ENCODE peak calls at places on chromosomes 12 and 14, in five cellular contexts. H is HCT116, J is HepG2, C is H1, V is K562. K is an unnamed sample.

GRCh38 chr12:53103860-53104305 is 597 bp downstream of the SOAT2 start:
- DNase-seq in V (no peak), J (peak), H (no peak), C (no peak), K (peak)

GRCh38 chr14:65297744-65298143 is 114.8 kb upstream of the FUT8 start:
- DNase-seq in H (no peak), C (no peak), J (peak), V (no peak), K (no peak)

GRCh38 chr12:78002878-78003277 is 172.2 kb downstream of the NAV3 start:
- DNase-seq in H (no peak), C (no peak), V (no peak), J (no peak), K (no peak)

GRCh38 chr14:65922166-65922565 is 509.6 kb downstream of the FUT8 start:
- DNase-seq in V (no peak), C (no peak), J (no peak), H (no peak), K (no peak)

GRCh38 chr14:76698631-76699030 is 62.6 kb upstream of the VASH1 start:
- DNase-seq in H (no peak), C (no peak), V (no peak), J (no peak), K (no peak)

GRCh38 chr12:41514050-41514449 is 325.9 kb downstream of the PDZRN4 start:
- DNase-seq in C (no peak), J (no peak), V (no peak), H (no peak), K (no peak)

GRCh38 chr14:94008234-94008633 is 11.1 kb downstream of the CCDC197 start:
- DNase-seq in J (no peak), C (no peak), H (no peak), V (no peak), K (no peak)

GRCh38 chr12:57377103-57377840 is 53.6 kb downstream of the R3HDM2 start:
- DNase-seq in V (peak), C (no peak), H (no peak), J (no peak), K (no peak)

GRCh38 chr12:21925296-21925913 is 15.8 kb downstream of the ABCC9 start:
- DNase-seq in H (no peak), V (peak), C (no peak), J (no peak), K (no peak)

GRCh38 chr12:112031472-112031871 is 18.2 kb downstream of the ERP29 start:
- DNase-seq in J (no peak), C (no peak), H (no peak), V (no peak), K (no peak)

GRCh38 chr14:33376510-33376909 is 437.8 kb downstream of the NPAS3 start:
- DNase-seq in H (no peak), J (no peak), C (no peak), V (no peak), K (no peak)

GRCh38 chr14:92688434-92689375 is 59.7 kb downstream of the LGMN start:
- DNase-seq in J (no peak), C (no peak), V (no peak), H (no peak), K (no peak)

GRCh38 chr14:92607702-92608429 is 94.3 kb downstream of the RIN3 start:
- DNase-seq in J (no peak), C (no peak), H (no peak), V (no peak), K (no peak)

GRCh38 chr12:132333273-132333672 is 3.9 kb upstream of the GALNT9 start:
- DNase-seq in V (no peak), J (no peak), H (no peak), C (no peak), K (no peak)

GRCh38 chr14:77844802-77845201 is 44.9 kb downstream of the ADCK1 start:
- DNase-seq in V (no peak), J (no peak), H (no peak), C (no peak), K (no peak)

GRCh38 chr12:45853550-45853949 is 124.0 kb downstream of the ARID2 start:
- DNase-seq in C (no peak), J (no peak), V (no peak), H (no peak), K (no peak)

GRCh38 chr14:92456215-92457017 is 57.2 kb upstream of the RIN3 start:
- DNase-seq in C (peak), J (peak), V (peak), H (peak), K (no peak)

GRCh38 chr12:26188641-26189040 is 6.7 kb upstream of the SSPN start:
- DNase-seq in V (no peak), J (no peak), C (no peak), H (no peak), K (no peak)

GRCh38 chr12:51083140-51083833 is at the start of gene CSRNP2:
- DNase-seq in V (peak), C (peak), H (peak), J (peak), K (peak)
- TF ChIP-seq SRF in V (no peak), C (no peak), H (no peak), J (no peak), K (no peak)

GRCh38 chr12:24730461-24730896 is 218.4 kb downstream of the BCAT1 start:
- DNase-seq in C (no peak), J (no peak), V (no peak), H (no peak), K (no peak)
- TF ChIP-seq JUND in C (no peak), J (no peak), V (no peak), H (no peak), K (no peak)

GRCh38 chr12:94263905-94264655 is 115.7 kb downstream of the PLXNC1 start:
- DNase-seq in J (no peak), C (peak), V (no peak), H (no peak), K (no peak)

GRCh38 chr12:94261781-94262180 is 113.4 kb downstream of the PLXNC1 start:
- DNase-seq in J (no peak), H (no peak), C (no peak), V (no peak), K (no peak)

GRCh38 chr12:94262228-94263010 is 114.0 kb downstream of the PLXNC1 start:
- DNase-seq in V (peak), C (no peak), H (peak), J (no peak), K (no peak)

GRCh38 chr12:94261119-94261518 is 112.7 kb downstream of the PLXNC1 start:
- DNase-seq in C (peak), J (no peak), V (no peak), H (no peak), K (no peak)

DNA sequence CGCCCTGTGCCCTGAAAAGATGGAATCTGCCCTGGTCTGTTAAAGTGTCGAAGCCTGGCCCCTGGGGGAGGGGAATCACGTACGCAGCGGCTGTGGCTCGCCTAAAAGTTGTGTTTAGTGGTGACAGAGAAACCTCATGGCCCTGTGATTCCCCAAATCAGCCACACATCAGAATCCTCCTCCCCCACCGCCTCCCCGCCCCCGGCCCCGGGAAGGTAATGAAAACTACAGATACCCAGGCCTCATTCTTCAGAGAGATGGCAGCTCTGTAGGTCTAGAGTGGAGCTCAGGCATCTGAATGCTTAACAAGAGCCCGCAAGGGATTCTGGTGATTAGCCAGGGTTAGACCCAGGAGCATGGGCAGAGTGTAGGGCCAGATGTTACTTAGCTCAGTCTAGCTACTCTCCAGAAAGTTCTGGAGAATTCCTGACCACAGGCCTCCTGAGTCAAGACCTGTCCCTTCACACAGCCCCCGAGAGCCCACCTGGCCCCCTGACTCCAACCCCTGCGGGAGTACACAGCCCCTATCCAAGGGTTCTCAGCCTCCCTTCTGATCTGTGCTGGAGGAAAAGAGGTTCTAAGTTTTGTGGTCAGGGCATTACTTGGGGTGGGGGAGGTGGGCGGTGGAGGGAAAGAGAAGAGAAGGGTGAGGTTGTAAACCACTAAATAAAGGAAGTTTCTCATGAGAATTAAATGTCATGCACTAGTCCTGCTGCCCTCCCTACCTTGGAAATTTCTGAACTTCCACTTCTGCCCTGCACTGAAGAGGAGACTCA is 114.8 kb downstream of the PLXNC1 start:
- DNase-seq in C (no peak), V (no peak), J (no peak), H (no peak), K (peak)
- H3K4me3 ChIP-seq in C (no peak), V (peak), J (no peak), H (peak), K (no peak)

GRCh38 chr12:75194250-75194649 is 15.4 kb downstream of the KCNC2 start:
- DNase-seq in H (no peak), J (no peak), C (no peak), V (no peak), K (no peak)
- TF ChIP-seq SRF in H (no peak), J (no peak), C (no peak), V (no peak), K (no peak)

DNA sequence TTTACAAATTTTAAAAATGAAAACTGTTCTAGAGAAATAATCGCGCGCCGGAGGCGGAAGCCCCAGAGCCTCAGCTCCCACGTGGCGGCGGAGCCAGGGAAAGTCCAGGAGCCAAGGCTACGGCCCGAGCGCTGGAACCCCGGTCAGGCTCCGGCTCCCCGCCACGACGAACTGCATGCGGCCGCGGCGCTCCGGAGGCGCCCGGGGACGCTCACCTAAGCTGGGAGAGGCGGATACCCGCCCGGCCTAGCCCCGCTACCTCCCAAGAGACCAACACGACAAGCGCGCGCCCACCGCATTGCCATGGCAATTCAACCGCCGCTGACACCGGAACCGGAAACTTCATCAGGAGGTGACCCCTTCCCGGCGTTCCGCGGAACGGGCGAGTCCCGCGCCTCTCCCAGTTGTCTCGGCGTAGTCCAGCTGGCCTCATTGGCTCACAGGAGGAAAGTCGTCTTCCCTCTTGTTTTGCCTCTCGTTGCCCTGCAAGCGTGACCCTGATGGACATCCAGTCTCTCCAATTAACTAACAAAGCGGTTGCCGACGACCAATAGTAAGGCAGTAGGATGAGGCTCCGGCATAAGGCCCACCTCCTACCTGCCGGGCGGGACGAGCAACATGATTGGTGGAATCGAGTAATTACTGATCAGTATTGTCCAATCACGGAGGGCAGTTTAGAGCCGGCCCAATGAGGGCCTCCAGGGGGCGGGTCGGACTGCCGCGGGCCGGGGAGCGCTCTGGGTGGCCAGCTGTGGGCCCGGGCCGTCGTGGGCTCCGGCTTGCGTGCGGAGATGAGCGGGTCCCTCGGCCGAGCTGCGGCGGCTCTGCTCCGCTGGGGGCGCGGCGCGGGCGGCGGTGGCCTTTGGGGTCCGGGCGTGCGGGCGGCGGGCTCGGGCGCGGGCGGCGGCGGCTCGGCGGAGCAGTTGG is at the start of gene GLRX5:
- DNase-seq in J (peak), V (peak), C (peak), H (peak), K (peak)
- TF ChIP-seq JUND in J (no peak), V (peak), C (no peak), H (no peak), K (no peak)

GRCh38 chr12:6961278-6961694 is 9.2 kb downstream of the PHB2 start:
- DNase-seq in H (no peak), C (no peak), J (no peak), V (peak), K (no peak)
- H3K4me3 ChIP-seq in H (peak), C (no peak), J (peak), V (peak), K (peak)

DNA sequence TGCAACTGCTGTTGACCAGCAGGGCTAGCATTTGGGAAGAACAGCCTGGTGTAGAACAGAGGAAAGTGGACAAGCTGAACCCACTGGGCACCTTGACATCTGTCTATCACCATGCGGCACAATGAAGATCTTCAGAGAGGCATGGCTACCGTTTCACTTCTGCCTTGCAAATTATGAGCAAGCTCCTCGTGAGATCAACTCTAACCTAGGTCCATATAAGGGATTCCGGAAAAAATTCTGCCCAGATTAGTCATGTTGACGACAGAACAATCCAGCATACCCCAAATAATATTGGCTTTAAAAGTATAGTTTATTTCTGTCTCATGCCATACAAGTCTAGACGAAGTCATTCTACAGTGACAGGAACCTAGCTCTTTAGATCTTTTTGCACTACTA is 91.6 kb upstream of the ATF7IP start:
- DNase-seq in V (no peak), C (no peak), J (no peak), H (no peak), K (no peak)
- TF ChIP-seq SRF in V (no peak), C (no peak), J (no peak), H (no peak), K (no peak)

GRCh38 chr12:80698847-80699542 is 8.4 kb upstream of the MYF6 start:
- DNase-seq in V (no peak), J (no peak), H (no peak), C (no peak), K (no peak)

GRCh38 chr12:80704430-80704829 is 3.0 kb upstream of the MYF6 start:
- DNase-seq in C (no peak), J (no peak), V (no peak), H (no peak), K (no peak)

GRCh38 chr12:80700327-80700726 is 7.1 kb upstream of the MYF6 start:
- DNase-seq in C (no peak), H (no peak), V (no peak), J (no peak), K (no peak)

GRCh38 chr12:80702889-80703605 is 4.4 kb upstream of the MYF6 start:
- DNase-seq in V (no peak), C (no peak), J (peak), H (no peak), K (peak)

DNA sequence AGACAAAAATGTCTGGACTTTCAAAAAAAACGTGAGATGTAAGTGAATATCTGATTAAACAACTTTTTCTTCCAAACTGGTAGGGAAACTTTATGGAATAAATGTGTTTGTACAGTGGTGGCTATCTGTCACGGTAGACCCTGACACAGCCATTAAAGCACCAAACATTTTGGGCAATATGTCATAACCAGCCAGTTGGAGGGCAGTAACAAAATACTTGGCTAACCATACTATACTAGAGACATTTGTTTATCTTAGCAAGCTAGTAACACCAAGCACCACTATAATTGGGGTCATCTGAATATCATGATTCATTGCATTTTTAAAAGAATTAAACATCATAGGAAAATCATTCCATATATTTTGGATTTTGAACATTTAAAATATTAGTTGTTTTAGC is 6.0 kb upstream of the MYF6 start:
- DNase-seq in C (no peak), H (no peak), V (no peak), J (no peak), K (no peak)
- TF ChIP-seq JUND in C (no peak), H (no peak), V (no peak), J (no peak), K (no peak)

DNA sequence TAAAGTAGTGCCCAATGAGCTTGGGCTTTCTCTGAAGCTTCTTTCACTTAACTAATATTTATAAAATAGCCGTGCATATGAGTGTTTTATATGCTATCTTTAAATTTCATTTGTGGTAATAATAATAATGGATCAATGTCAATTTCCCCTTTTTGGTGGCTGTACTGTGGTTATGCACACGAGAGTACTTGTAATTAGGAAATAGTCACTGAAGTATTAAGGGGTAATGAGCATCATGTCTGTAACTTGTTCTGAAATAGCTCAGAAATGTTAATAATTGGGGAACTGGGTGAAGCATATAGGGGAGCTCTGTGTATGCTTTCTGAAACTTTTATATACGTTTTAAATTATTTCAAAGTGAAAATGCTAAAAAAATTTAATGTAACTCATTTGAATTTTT is 7.0 kb upstream of the RNASE8 start:
- DNase-seq in H (no peak), C (no peak), J (no peak), V (no peak), K (no peak)
- H3K4me3 ChIP-seq in H (no peak), C (no peak), J (no peak), V (no peak), K (no peak)

DNA sequence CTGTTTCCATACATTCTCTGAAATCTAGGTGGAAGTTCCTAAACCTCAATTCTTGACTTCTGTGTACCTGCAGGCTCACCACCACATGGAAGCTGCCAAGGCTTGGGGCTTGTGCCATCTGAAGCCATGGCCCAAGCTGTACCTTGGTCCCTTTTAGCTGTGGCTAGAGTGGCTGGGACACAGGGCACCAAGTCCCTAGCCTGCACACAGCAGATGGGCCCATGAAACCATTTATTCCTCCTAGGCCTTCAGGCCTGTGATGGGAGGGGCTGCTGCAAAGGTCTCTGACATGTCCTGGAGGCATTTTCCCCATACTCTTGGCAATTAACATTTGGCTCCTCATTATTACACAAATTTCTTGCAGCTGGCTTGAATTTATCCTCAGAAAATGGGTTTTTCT is 40.0 kb upstream of the COCH start:
- DNase-seq in J (no peak), V (no peak), C (no peak), H (no peak), K (no peak)
- TF ChIP-seq SRF in J (no peak), V (no peak), C (no peak), H (no peak), K (no peak)

K was measured in GM12878.